ENCODE peak calls at places on chromosome 2, in six cellular contexts. One of them, this sample, is unnamed.

GRCh38 chr2:206164261-206164862 is 4.7 kb downstream of the EEF1B2 start:
- DNase-seq in endodermal cell: peak
- DNase-seq in esophagus muscularis mucosa: no peak
- DNase-seq in astrocyte: no peak
- DNase-seq in esophagus squamous epithelium: no peak
- DNase-seq in IMR-90: peak
- DNase-seq in this sample: peak

GRCh38 chr2:104504331-104505073 is 349.4 kb upstream of the POU3F3 start:
- DNase-seq in astrocyte: no peak
- DNase-seq in esophagus muscularis mucosa: no peak
- DNase-seq in esophagus squamous epithelium: no peak
- DNase-seq in IMR-90: no peak
- DNase-seq in endodermal cell: peak
- DNase-seq in this sample: no peak

GRCh38 chr2:70596293-70596692 is 42.7 kb upstream of the TGFA start:
- DNase-seq in esophagus squamous epithelium: no peak
- DNase-seq in endodermal cell: no peak
- DNase-seq in astrocyte: peak
- DNase-seq in esophagus muscularis mucosa: no peak
- DNase-seq in IMR-90: no peak
- DNase-seq in this sample: no peak

GRCh38 chr2:170161516-170162260 is 16.3 kb upstream of the MYO3B start:
- DNase-seq in IMR-90: no peak
- DNase-seq in endodermal cell: no peak
- DNase-seq in esophagus squamous epithelium: no peak
- DNase-seq in esophagus muscularis mucosa: no peak
- DNase-seq in astrocyte: no peak
- DNase-seq in this sample: no peak

GRCh38 chr2:584863-585823 is 92.1 kb downstream of the TMEM18 start:
- DNase-seq in esophagus muscularis mucosa: no peak
- DNase-seq in astrocyte: no peak
- DNase-seq in IMR-90: no peak
- DNase-seq in endodermal cell: peak
- DNase-seq in esophagus squamous epithelium: no peak
- DNase-seq in this sample: peak

GRCh38 chr2:153871231-153872221 is at the start of gene GALNT13:
- DNase-seq in IMR-90: no peak
- DNase-seq in esophagus squamous epithelium: no peak
- DNase-seq in endodermal cell: peak
- DNase-seq in esophagus muscularis mucosa: no peak
- DNase-seq in astrocyte: peak
- DNase-seq in this sample: no peak

GRCh38 chr2:236715511-236715961 is 145.9 kb downstream of the ACKR3 start:
- DNase-seq in astrocyte: peak
- DNase-seq in endodermal cell: no peak
- DNase-seq in IMR-90: no peak
- DNase-seq in esophagus squamous epithelium: no peak
- DNase-seq in esophagus muscularis mucosa: no peak
- DNase-seq in this sample: no peak

GRCh38 chr2:215994901-215995300 is 18.4 kb downstream of the MREG start:
- DNase-seq in IMR-90: no peak
- DNase-seq in astrocyte: peak
- DNase-seq in esophagus squamous epithelium: no peak
- DNase-seq in endodermal cell: no peak
- DNase-seq in esophagus muscularis mucosa: no peak
- DNase-seq in this sample: no peak

GRCh38 chr2:190359896-190360376 is 16.5 kb downstream of the INPP1 start:
- DNase-seq in endodermal cell: peak
- DNase-seq in astrocyte: peak
- DNase-seq in esophagus muscularis mucosa: no peak
- DNase-seq in IMR-90: peak
- DNase-seq in esophagus squamous epithelium: no peak
- DNase-seq in this sample: no peak

GRCh38 chr2:169933124-169933711 is 106.0 kb downstream of the UBR3 start:
- DNase-seq in endodermal cell: no peak
- DNase-seq in esophagus squamous epithelium: no peak
- DNase-seq in astrocyte: no peak
- DNase-seq in esophagus muscularis mucosa: no peak
- DNase-seq in IMR-90: peak
- DNase-seq in this sample: peak

GRCh38 chr2:177568893-177569292 is 176.3 kb downstream of the AGPS start:
- DNase-seq in endodermal cell: no peak
- DNase-seq in IMR-90: no peak
- DNase-seq in esophagus muscularis mucosa: no peak
- DNase-seq in esophagus squamous epithelium: no peak
- DNase-seq in astrocyte: no peak
- DNase-seq in this sample: no peak

GRCh38 chr2:151482310-151482709 is 72.6 kb downstream of the RIF1 start:
- DNase-seq in IMR-90: no peak
- DNase-seq in astrocyte: no peak
- DNase-seq in esophagus muscularis mucosa: no peak
- DNase-seq in esophagus squamous epithelium: no peak
- DNase-seq in endodermal cell: no peak
- DNase-seq in this sample: no peak

GRCh38 chr2:210752532-210752931 is 196.1 kb downstream of the CPS1 start:
- DNase-seq in esophagus squamous epithelium: no peak
- DNase-seq in astrocyte: no peak
- DNase-seq in endodermal cell: peak
- DNase-seq in esophagus muscularis mucosa: no peak
- DNase-seq in IMR-90: no peak
- DNase-seq in this sample: no peak

GRCh38 chr2:211568439-211568838 is 970.2 kb downstream of the ERBB4 start:
- DNase-seq in esophagus squamous epithelium: no peak
- DNase-seq in esophagus muscularis mucosa: no peak
- DNase-seq in astrocyte: no peak
- DNase-seq in endodermal cell: no peak
- DNase-seq in IMR-90: no peak
- DNase-seq in this sample: no peak

GRCh38 chr2:153939124-153939796 is 67.5 kb downstream of the GALNT13 start:
- DNase-seq in esophagus squamous epithelium: no peak
- DNase-seq in IMR-90: no peak
- DNase-seq in esophagus muscularis mucosa: no peak
- DNase-seq in endodermal cell: no peak
- DNase-seq in astrocyte: no peak
- DNase-seq in this sample: no peak

GRCh38 chr2:159939946-159940345 is 122.5 kb downstream of the PLA2R1 start:
- DNase-seq in IMR-90: peak
- DNase-seq in esophagus muscularis mucosa: no peak
- DNase-seq in esophagus squamous epithelium: no peak
- DNase-seq in endodermal cell: no peak
- DNase-seq in astrocyte: peak
- DNase-seq in this sample: peak

GRCh38 chr2:17388790-17389189 is 129.4 kb downstream of the RAD51AP2 start:
- DNase-seq in esophagus muscularis mucosa: no peak
- DNase-seq in astrocyte: peak
- DNase-seq in esophagus squamous epithelium: no peak
- DNase-seq in endodermal cell: no peak
- DNase-seq in IMR-90: no peak
- DNase-seq in this sample: no peak

GRCh38 chr2:34627003-34627402 is 1027.9 kb upstream of the FAM98A start:
- DNase-seq in endodermal cell: no peak
- DNase-seq in esophagus muscularis mucosa: no peak
- DNase-seq in esophagus squamous epithelium: no peak
- DNase-seq in IMR-90: no peak
- DNase-seq in astrocyte: no peak
- DNase-seq in this sample: no peak

GRCh38 chr2:73969356-73969755 is 15.4 kb upstream of the TET3 start:
- DNase-seq in astrocyte: no peak
- DNase-seq in IMR-90: no peak
- DNase-seq in endodermal cell: no peak
- DNase-seq in esophagus muscularis mucosa: no peak
- DNase-seq in esophagus squamous epithelium: no peak
- DNase-seq in this sample: no peak

DNA sequence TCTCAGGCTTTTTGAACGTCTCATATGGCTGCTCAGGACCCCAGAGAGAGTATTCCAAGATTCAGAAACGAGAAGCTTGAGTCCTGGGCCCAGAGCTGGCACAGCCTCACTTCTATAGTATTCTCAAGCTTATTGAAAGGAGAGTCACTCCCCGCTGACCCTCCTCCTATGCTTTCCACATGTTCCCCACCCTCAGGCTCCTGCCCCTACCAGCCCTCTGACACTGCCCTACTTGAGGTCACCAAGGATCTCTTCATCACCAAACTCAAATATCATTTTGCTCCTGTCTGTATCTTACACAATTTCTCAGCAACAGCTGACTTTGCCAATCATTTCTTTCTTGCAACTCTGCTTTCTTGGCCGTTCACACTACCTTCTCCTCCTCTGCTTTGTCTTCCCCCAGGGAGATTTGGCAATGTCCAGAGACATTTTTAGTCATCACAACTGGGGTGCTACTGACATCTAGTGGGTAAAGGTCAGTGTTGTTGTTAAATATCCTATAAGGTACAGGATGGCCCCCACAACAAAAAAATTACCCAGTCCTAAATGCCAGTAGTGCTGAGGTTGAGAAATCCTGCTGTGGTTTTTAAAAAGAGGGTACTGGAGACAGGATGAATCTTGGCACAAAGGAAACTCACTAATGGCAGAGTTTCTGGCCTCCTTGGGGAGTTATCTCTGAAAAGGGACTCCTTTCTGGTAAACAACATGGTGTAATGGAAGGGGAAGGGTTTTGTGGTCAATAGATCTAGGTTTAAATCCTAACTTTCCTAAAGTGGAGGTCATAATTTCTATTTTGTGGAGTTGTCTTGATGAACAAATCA is 26.9 kb upstream of the INSIG2 start:
- DNase-seq in IMR-90: peak
- DNase-seq in astrocyte: peak
- DNase-seq in endodermal cell: peak
- DNase-seq in esophagus squamous epithelium: no peak
- DNase-seq in esophagus muscularis mucosa: no peak
- DNase-seq in this sample: peak
- H3K27ac ChIP-seq in IMR-90: no peak
- H3K27ac ChIP-seq in astrocyte: no peak
- H3K27ac ChIP-seq in endodermal cell: no peak
- H3K27ac ChIP-seq in esophagus squamous epithelium: no peak
- H3K27ac ChIP-seq in esophagus muscularis mucosa: no peak
- H3K27ac ChIP-seq in this sample: no peak

GRCh38 chr2:8414946-8415869 is 266.6 kb upstream of the ID2 start:
- DNase-seq in endodermal cell: peak
- DNase-seq in IMR-90: no peak
- DNase-seq in esophagus squamous epithelium: no peak
- DNase-seq in esophagus muscularis mucosa: no peak
- DNase-seq in astrocyte: no peak
- DNase-seq in this sample: no peak

GRCh38 chr2:8412082-8412481 is 269.8 kb upstream of the ID2 start:
- DNase-seq in esophagus muscularis mucosa: no peak
- DNase-seq in endodermal cell: no peak
- DNase-seq in IMR-90: no peak
- DNase-seq in esophagus squamous epithelium: no peak
- DNase-seq in astrocyte: no peak
- DNase-seq in this sample: no peak

GRCh38 chr2:8412586-8412985 is 269.3 kb upstream of the ID2 start:
- DNase-seq in endodermal cell: no peak
- DNase-seq in astrocyte: no peak
- DNase-seq in IMR-90: no peak
- DNase-seq in esophagus muscularis mucosa: no peak
- DNase-seq in esophagus squamous epithelium: no peak
- DNase-seq in this sample: no peak

GRCh38 chr2:8416172-8416571 is 265.7 kb upstream of the ID2 start:
- DNase-seq in esophagus muscularis mucosa: no peak
- DNase-seq in IMR-90: no peak
- DNase-seq in endodermal cell: no peak
- DNase-seq in esophagus squamous epithelium: no peak
- DNase-seq in astrocyte: no peak
- DNase-seq in this sample: no peak

GRCh38 chr2:8413589-8414135 is 268.2 kb upstream of the ID2 start:
- DNase-seq in IMR-90: peak
- DNase-seq in endodermal cell: no peak
- DNase-seq in esophagus squamous epithelium: no peak
- DNase-seq in astrocyte: no peak
- DNase-seq in esophagus muscularis mucosa: no peak
- DNase-seq in this sample: no peak
- H3K27ac ChIP-seq in IMR-90: no peak
- H3K27ac ChIP-seq in endodermal cell: no peak
- H3K27ac ChIP-seq in esophagus squamous epithelium: no peak
- H3K27ac ChIP-seq in astrocyte: no peak
- H3K27ac ChIP-seq in esophagus muscularis mucosa: no peak
- H3K27ac ChIP-seq in this sample: no peak

GRCh38 chr2:45614871-45615270 is 3.8 kb upstream of the SRBD1 start:
- DNase-seq in endodermal cell: no peak
- DNase-seq in esophagus squamous epithelium: no peak
- DNase-seq in IMR-90: peak
- DNase-seq in esophagus muscularis mucosa: no peak
- DNase-seq in astrocyte: no peak
- DNase-seq in this sample: no peak

GRCh38 chr2:45611020-45611737 is at the start of gene SRBD1:
- DNase-seq in astrocyte: peak
- DNase-seq in esophagus squamous epithelium: peak
- DNase-seq in IMR-90: peak
- DNase-seq in endodermal cell: peak
- DNase-seq in esophagus muscularis mucosa: peak
- DNase-seq in this sample: peak

GRCh38 chr2:45612265-45612664 is 1.2 kb upstream of the SRBD1 start:
- DNase-seq in esophagus squamous epithelium: no peak
- DNase-seq in esophagus muscularis mucosa: no peak
- DNase-seq in endodermal cell: no peak
- DNase-seq in astrocyte: no peak
- DNase-seq in IMR-90: no peak
- DNase-seq in this sample: no peak

GRCh38 chr2:45614330-45614729 is 3.3 kb upstream of the SRBD1 start:
- DNase-seq in endodermal cell: no peak
- DNase-seq in IMR-90: no peak
- DNase-seq in esophagus muscularis mucosa: no peak
- DNase-seq in astrocyte: no peak
- DNase-seq in esophagus squamous epithelium: no peak
- DNase-seq in this sample: no peak

GRCh38 chr2:45612741-45613140 is 1.7 kb upstream of the SRBD1 start:
- DNase-seq in endodermal cell: no peak
- DNase-seq in esophagus muscularis mucosa: no peak
- DNase-seq in IMR-90: peak
- DNase-seq in astrocyte: no peak
- DNase-seq in esophagus squamous epithelium: no peak
- DNase-seq in this sample: no peak
- H3K27ac ChIP-seq in endodermal cell: no peak
- H3K27ac ChIP-seq in esophagus muscularis mucosa: no peak
- H3K27ac ChIP-seq in IMR-90: no peak
- H3K27ac ChIP-seq in astrocyte: no peak
- H3K27ac ChIP-seq in esophagus squamous epithelium: no peak
- H3K27ac ChIP-seq in this sample: no peak

GRCh38 chr2:241358470-241358869 is 2.4 kb downstream of the FARP2 start:
- DNase-seq in esophagus muscularis mucosa: no peak
- DNase-seq in endodermal cell: no peak
- DNase-seq in IMR-90: no peak
- DNase-seq in esophagus squamous epithelium: no peak
- DNase-seq in astrocyte: peak
- DNase-seq in this sample: peak

GRCh38 chr2:241356871-241357260 is 781 bp downstream of the FARP2 start:
- DNase-seq in endodermal cell: no peak
- DNase-seq in esophagus squamous epithelium: no peak
- DNase-seq in IMR-90: no peak
- DNase-seq in astrocyte: no peak
- DNase-seq in esophagus muscularis mucosa: no peak
- DNase-seq in this sample: peak

GRCh38 chr2:241359481-241360045 is 3.5 kb downstream of the FARP2 start:
- DNase-seq in astrocyte: no peak
- DNase-seq in esophagus muscularis mucosa: no peak
- DNase-seq in esophagus squamous epithelium: no peak
- DNase-seq in endodermal cell: no peak
- DNase-seq in IMR-90: no peak
- DNase-seq in this sample: no peak

GRCh38 chr2:241355983-241356870 is at the start of gene FARP2:
- DNase-seq in esophagus squamous epithelium: peak
- DNase-seq in astrocyte: peak
- DNase-seq in esophagus muscularis mucosa: peak
- DNase-seq in endodermal cell: peak
- DNase-seq in IMR-90: peak
- DNase-seq in this sample: peak

GRCh38 chr2:241357531-241357930 is 1.4 kb downstream of the FARP2 start:
- DNase-seq in esophagus muscularis mucosa: no peak
- DNase-seq in astrocyte: no peak
- DNase-seq in IMR-90: no peak
- DNase-seq in esophagus squamous epithelium: no peak
- DNase-seq in endodermal cell: no peak
- DNase-seq in this sample: peak
- H3K27ac ChIP-seq in esophagus muscularis mucosa: no peak
- H3K27ac ChIP-seq in astrocyte: no peak
- H3K27ac ChIP-seq in IMR-90: no peak
- H3K27ac ChIP-seq in esophagus squamous epithelium: peak
- H3K27ac ChIP-seq in endodermal cell: no peak
- H3K27ac ChIP-seq in this sample: no peak

This sample was measured in OCI-LY7.